ENCODE peak calls at places on chromosomes 2 and 18, in six cellular contexts. V, J, G, W, F and C are unnamed samples.

GRCh38 chr2:105736145-105736544 is 8.6 kb upstream of the NCK2 start:
- DNase-seq in F (no peak), G (no peak), J (no peak), W (no peak), V (no peak), C (no peak)

GRCh38 chr2:9207641-9208301 is 1.2 kb downstream of the ASAP2 start:
- DNase-seq in G (no peak), V (no peak), W (peak), J (peak), F (no peak), C (peak)

GRCh38 chr18:34223164-34223892 is 1.4 kb downstream of the NOL4 start:
- DNase-seq in V (no peak), G (peak), W (no peak), F (peak), J (no peak), C (no peak)

GRCh38 chr2:189287363-189287762 is 107.8 kb upstream of the COL5A2 start:
- DNase-seq in V (no peak), F (no peak), J (no peak), W (no peak), G (no peak), C (no peak)

GRCh38 chr2:236172238-236172865 is 4.2 kb upstream of the GBX2 start:
- DNase-seq in W (no peak), J (no peak), F (no peak), G (no peak), V (no peak), C (no peak)

GRCh38 chr2:144510206-144510991 is 9.5 kb downstream of the ZEB2 start:
- DNase-seq in J (no peak), F (no peak), V (no peak), W (no peak), G (peak), C (no peak)

GRCh38 chr18:49486617-49486958 is 446 bp downstream of the C18orf32 start:
- DNase-seq in G (no peak), W (peak), F (no peak), J (no peak), V (no peak), C (no peak)

GRCh38 chr18:7062236-7062635 is 55.4 kb downstream of the LAMA1 start:
- DNase-seq in V (no peak), G (no peak), W (no peak), F (no peak), J (no peak), C (no peak)

GRCh38 chr18:67282796-67283195 is 233.7 kb downstream of the DSEL start:
- DNase-seq in F (no peak), V (no peak), W (no peak), J (no peak), G (no peak), C (no peak)

GRCh38 chr2:27627963-27628766 is 647 bp downstream of the CCDC121 start:
- DNase-seq in V (no peak), F (no peak), G (no peak), J (peak), W (peak), C (peak)

GRCh38 chr2:231710751-231711676 is 2.7 kb downstream of the PTMA start:
- DNase-seq in V (no peak), G (peak), W (no peak), F (no peak), J (peak), C (no peak)

GRCh38 chr18:55314031-55314430 is 274.0 kb downstream of the TCF4 start:
- DNase-seq in J (no peak), V (no peak), W (no peak), F (no peak), G (no peak), C (no peak)

GRCh38 chr2:232365621-232366321 is 12.8 kb upstream of the ALPP start:
- DNase-seq in W (peak), J (peak), F (no peak), G (no peak), V (peak), C (no peak)

GRCh38 chr2:159444728-159445127 is 158.2 kb upstream of the WDSUB1 start:
- DNase-seq in F (no peak), G (no peak), W (no peak), V (no peak), J (no peak), C (no peak)

GRCh38 chr2:172672999-172673726 is 62.5 kb upstream of the RAPGEF4 start:
- DNase-seq in J (peak), W (no peak), V (no peak), F (no peak), G (no peak), C (peak)

GRCh38 chr2:213147550-213147949 is 3.9 kb downstream of the IKZF2 start:
- DNase-seq in V (no peak), W (no peak), J (no peak), F (no peak), G (no peak), C (no peak)